ENCODE peak calls at places on chromosome 21, in ten cellular contexts. S is T1000; C is stimulated activated naive CD4-positive, alpha-beta T cell; K is left ventricle myocardium inferior; U is Panc1; L is type B pancreatic cell; T is right lobe of liver; Y is COR-L47; Q is non-pigmented ciliary epithelial cell; N is cardiac muscle cell. A is an unnamed sample.

GRCh38 chr21:26117972-26118367 is 52.6 kb downstream of the APP start:
- DNase-seq in S (no peak), C (no peak), K (no peak), U (no peak), L (no peak), T (no peak), Y (no peak), Q (no peak), N (no peak), A (no peak)

GRCh38 chr21:25708467-25709065 is 26.1 kb downstream of the ATP5PF start:
- DNase-seq in S (peak; percentile 9), C (peak; percentile 45), K (no peak), U (peak; percentile 22), L (no peak), T (no peak), Y (peak; percentile 21), Q (no peak), N (peak; percentile 69), A (peak; percentile 66)

GRCh38 chr21:39610705-39611104 is 2.0 kb upstream of the B3GALT5 start:
- DNase-seq in S (no peak), C (no peak), K (no peak), U (no peak), L (no peak), T (no peak), Y (no peak), Q (no peak), N (no peak), A (no peak)

GRCh38 chr21:42593007-42593814 is 60.2 kb upstream of the PDE9A start:
- DNase-seq in S (no peak), C (peak; percentile 73), K (peak; percentile 58), U (no peak), L (peak; percentile 85), T (peak; percentile 88), Y (peak; percentile 79), Q (no peak), N (peak; percentile 67), A (peak; percentile 89)

GRCh38 chr21:32256873-32257620 is 21.8 kb downstream of the MIS18A start:
- DNase-seq in S (peak; percentile 81), C (no peak), K (peak; percentile 54), U (no peak), L (no peak), T (peak; percentile 54), Y (peak; percentile 89), Q (peak; percentile 48), N (peak; percentile 96), A (peak; percentile 37)

GRCh38 chr21:45841033-45841432 is 140.5 kb upstream of the COL6A1 start:
- DNase-seq in S (no peak), C (no peak), K (no peak), U (no peak), L (no peak), T (no peak), Y (no peak), Q (no peak), N (no peak), A (no peak)

GRCh38 chr21:14358775-14359174 is 24.2 kb downstream of the HSPA13 start:
- DNase-seq in S (no peak), C (no peak), K (no peak), U (no peak), L (no peak), T (no peak), Y (no peak), Q (peak; percentile 1), N (peak; percentile 3), A (no peak)

GRCh38 chr21:42351626-42352432 is 1.0 kb upstream of the TFF2 start:
- DNase-seq in S (no peak), C (no peak), K (no peak), U (no peak), L (peak; percentile 52), T (peak; percentile 39), Y (no peak), Q (no peak), N (no peak), A (no peak)

GRCh38 chr21:37675202-37675801 is 241.0 kb downstream of the KCNJ6 start:
- DNase-seq in S (no peak), C (peak; percentile 49), K (peak; percentile 60), U (no peak), L (peak; percentile 78), T (peak; percentile 72), Y (peak; percentile 19), Q (no peak), N (peak; percentile 62), A (peak; percentile 57)

A was measured in mucosa of descending colon.